ENCODE peak calls at places on chromosomes 6 and 20, in four cellular contexts. W is colonic mucosa, H is esophagus squamous epithelium, Y is left lung. D is an unnamed sample. For H3K4me1 and H3K27me3, the result is how much of the 10 kb centered on the place peaks cover.

GRCh38 chr6:45991189-45991588 is 24.5 kb downstream of the CLIC5 start:
- DNase-seq in W (no peak), H (no peak), Y (no peak), D (no peak)

GRCh38 chr6:14059791-14060436 is 57.7 kb upstream of the CD83 start:
- DNase-seq in W (no peak), H (no peak), Y (no peak), D (no peak)

GRCh38 chr20:14826926-14827325 is 489.5 kb upstream of the FLRT3 start:
- DNase-seq in W (no peak), H (no peak), Y (no peak), D (no peak)

GRCh38 chr6:7568021-7568420 is 22.0 kb upstream of the SNRNP48 start:
- DNase-seq in W (no peak), H (no peak), Y (no peak), D (no peak)

GRCh38 chr6:151021878-151022277 is 156.4 kb downstream of the MTHFD1L start:
- DNase-seq in W (no peak), H (no peak), Y (no peak), D (no peak)

GRCh38 chr6:19153270-19153980 is 683.7 kb upstream of the ID4 start:
- DNase-seq in W (no peak), H (no peak), Y (no peak), D (no peak)

GRCh38 chr6:119894801-119895200 is 545.2 kb upstream of the MAN1A1 start:
- DNase-seq in W (no peak), H (no peak), Y (no peak), D (no peak)

GRCh38 chr20:32438331-32438858 is 80.3 kb downstream of the ASXL1 start:
- DNase-seq in W (no peak), H (no peak), Y (no peak), D (no peak)

GRCh38 chr20:1331801-1332453 is 3.0 kb upstream of the SDCBP2 start:
- DNase-seq in W (peak), H (no peak), Y (no peak), D (peak)

GRCh38 chr6:53754330-53754729 is 40.5 kb upstream of the LRRC1 start:
- DNase-seq in W (no peak), H (no peak), Y (peak), D (no peak)

GRCh38 chr6:134029495-134030455 is 22.6 kb downstream of the SLC2A12 start:
- DNase-seq in W (no peak), H (no peak), Y (no peak), D (no peak)

GRCh38 chr20:1632228-1632577 is 12.4 kb upstream of the SIRPB1 start:
- DNase-seq in W (no peak), H (no peak), Y (no peak), D (peak)

GRCh38 chr6:16321341-16321710 is 82.9 kb downstream of the GMPR start:
- DNase-seq in W (no peak), H (no peak), Y (no peak), D (no peak)

GRCh38 chr6:16318538-16318937 is 80.2 kb downstream of the GMPR start:
- DNase-seq in W (no peak), H (no peak), Y (no peak), D (no peak)

GRCh38 chr6:16319813-16320532 is 81.6 kb downstream of the GMPR start:
- DNase-seq in W (peak), H (no peak), Y (peak), D (no peak)

GRCh38 chr6:16320533-16321340 is 82.3 kb downstream of the GMPR start:
- DNase-seq in W (no peak), H (no peak), Y (no peak), D (no peak)

DNA sequence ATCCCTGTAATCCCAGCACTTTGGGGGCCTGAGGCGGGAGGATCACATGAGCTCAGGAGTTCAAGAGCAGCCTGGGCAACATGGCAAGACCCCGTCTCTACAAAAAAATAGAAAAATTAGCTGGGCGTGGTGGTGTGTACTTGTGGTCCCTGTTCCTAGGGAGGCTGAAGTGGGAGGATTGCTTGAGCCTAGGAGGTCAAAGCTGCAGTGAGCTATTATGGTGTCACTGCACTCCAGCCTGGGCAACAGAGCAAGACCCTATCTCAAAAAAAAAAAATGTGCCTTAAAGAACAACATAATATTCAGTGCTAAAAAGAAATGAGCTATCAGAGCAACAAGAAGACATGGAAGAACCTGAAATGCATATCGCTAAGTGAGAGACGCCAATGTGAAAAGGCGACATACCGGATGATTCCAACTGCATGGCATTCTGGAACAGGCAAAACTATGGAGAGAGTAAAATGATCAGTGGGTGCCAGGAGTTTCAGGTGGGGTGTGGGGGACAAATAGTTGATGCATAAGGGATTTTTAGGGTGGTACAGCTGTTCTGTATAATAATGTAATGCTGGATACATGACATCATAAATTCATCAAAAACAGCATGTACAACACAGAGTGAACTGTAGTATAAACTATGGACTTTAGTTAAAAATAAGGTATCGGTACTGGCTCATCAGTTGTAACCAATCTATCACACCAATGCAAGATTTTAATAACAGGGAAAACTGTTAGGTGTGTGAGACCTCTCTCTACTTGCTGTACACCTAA is 80.8 kb downstream of the GMPR start:
- DNase-seq in W (no peak), H (no peak), Y (no peak), D (no peak)
- H3K4me1 ChIP-seq in W (under half), H (half or more), Y (half or more), D (half or more)

DNA sequence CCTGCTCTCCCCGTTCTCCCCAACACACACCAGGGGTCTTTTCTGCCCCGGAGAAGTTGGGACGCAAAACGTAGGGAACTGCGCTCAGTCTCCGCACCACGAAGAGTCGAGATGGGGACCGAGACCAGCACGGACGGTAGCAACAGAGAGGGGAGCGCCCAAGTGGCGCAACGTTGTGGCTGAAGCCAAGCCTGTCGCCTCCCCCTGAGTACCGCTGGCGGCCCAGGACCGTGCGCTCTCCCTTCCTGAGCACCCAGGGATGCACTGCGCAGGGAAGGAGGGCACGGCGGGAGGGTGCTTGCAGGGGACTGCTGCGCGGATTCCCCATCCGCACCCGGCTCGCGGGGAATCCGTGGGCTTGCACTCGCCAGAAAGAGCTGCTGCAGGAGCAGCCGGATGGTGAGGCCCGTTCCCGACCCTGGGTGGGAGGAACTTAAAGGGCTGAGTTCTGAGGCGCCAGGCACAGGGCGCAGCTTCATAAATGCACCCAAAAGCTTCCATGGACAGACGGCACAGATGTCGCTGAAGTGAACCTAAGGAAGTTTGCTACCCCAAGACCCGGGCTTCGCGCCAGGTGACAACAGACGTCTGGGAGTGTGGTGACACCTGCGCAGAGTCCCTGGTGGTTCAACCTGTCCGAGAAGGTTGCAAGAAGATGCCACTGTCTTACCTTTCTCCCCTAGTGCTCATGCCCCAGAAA is 178.7 kb downstream of the TBXT start:
- DNase-seq in W (no peak), H (no peak), Y (no peak), D (no peak)
- H3K27me3 ChIP-seq in W (under half), H (under half), Y (half or more), D (under half)

GRCh38 chr6:98037571-98037970 is 754.6 kb upstream of the MMS22L start:
- DNase-seq in W (no peak), H (no peak), Y (no peak), D (no peak)
- H3K4me1 ChIP-seq in W (under half), H (under half), Y (under half), D (under half)

GRCh38 chr6:169934699-169935347 is 183.4 kb downstream of the ERMARD start:
- DNase-seq in W (no peak), H (no peak), Y (no peak), D (no peak)

GRCh38 chr6:169935861-169936260 is 184.4 kb downstream of the ERMARD start:
- DNase-seq in W (no peak), H (no peak), Y (no peak), D (peak)

GRCh38 chr6:169936355-169936975 is 185.0 kb downstream of the ERMARD start:
- DNase-seq in W (no peak), H (no peak), Y (no peak), D (peak)

GRCh38 chr6:169933839-169934698 is 182.6 kb downstream of the ERMARD start:
- DNase-seq in W (peak), H (no peak), Y (no peak), D (peak)

GRCh38 chr6:169935348-169935718 is 183.9 kb downstream of the ERMARD start:
- DNase-seq in W (no peak), H (no peak), Y (no peak), D (peak)
- H3K27me3 ChIP-seq in W (under half), H (under half), Y (under half), D (under half)

D was measured in esophagus muscularis mucosa.